ENCODE peak calls at places on chromosome 11, in five cellular contexts. One of them, this sample, is unnamed.

GRCh38 chr11:61058583-61059259 is 43.6 kb upstream of the CD5 start:
- DNase-seq in activated T-cell treated with anti-CD3 and anti-CD28 coated beads for 1 hour: no peak
- DNase-seq in GM13976: no peak
- DNase-seq in HFFc6: no peak
- DNase-seq in NCI-H1105 treated with DMSO at 0.1 percent for 48 hours: no peak
- DNase-seq in this sample: no peak

GRCh38 chr11:128180446-128181089 is 406.8 kb downstream of the ETS1 start:
- DNase-seq in GM13976: no peak
- DNase-seq in activated T-cell treated with anti-CD3 and anti-CD28 coated beads for 1 hour: no peak
- DNase-seq in NCI-H1105 treated with DMSO at 0.1 percent for 48 hours: no peak
- DNase-seq in HFFc6: peak
- DNase-seq in this sample: no peak

GRCh38 chr11:23236846-23237550 is 376.7 kb upstream of the CCDC179 start:
- DNase-seq in NCI-H1105 treated with DMSO at 0.1 percent for 48 hours: no peak
- DNase-seq in GM13976: no peak
- DNase-seq in HFFc6: peak
- DNase-seq in activated T-cell treated with anti-CD3 and anti-CD28 coated beads for 1 hour: no peak
- DNase-seq in this sample: no peak

GRCh38 chr11:65112551-65113360 is 1.1 kb downstream of the TM7SF2 start:
- DNase-seq in NCI-H1105 treated with DMSO at 0.1 percent for 48 hours: peak
- DNase-seq in HFFc6: no peak
- DNase-seq in GM13976: peak
- DNase-seq in activated T-cell treated with anti-CD3 and anti-CD28 coated beads for 1 hour: peak
- DNase-seq in this sample: no peak

GRCh38 chr11:89159974-89160373 is 17.7 kb upstream of the TYR start:
- DNase-seq in HFFc6: no peak
- DNase-seq in activated T-cell treated with anti-CD3 and anti-CD28 coated beads for 1 hour: no peak
- DNase-seq in GM13976: no peak
- DNase-seq in NCI-H1105 treated with DMSO at 0.1 percent for 48 hours: no peak
- DNase-seq in this sample: no peak

GRCh38 chr11:64713031-64713780 is 9.8 kb downstream of the NRXN2 start:
- DNase-seq in activated T-cell treated with anti-CD3 and anti-CD28 coated beads for 1 hour: no peak
- DNase-seq in HFFc6: no peak
- DNase-seq in GM13976: no peak
- DNase-seq in NCI-H1105 treated with DMSO at 0.1 percent for 48 hours: peak
- DNase-seq in this sample: no peak

GRCh38 chr11:128630367-128631230 is 43.2 kb upstream of the ETS1 start:
- DNase-seq in NCI-H1105 treated with DMSO at 0.1 percent for 48 hours: peak
- DNase-seq in activated T-cell treated with anti-CD3 and anti-CD28 coated beads for 1 hour: peak
- DNase-seq in GM13976: peak
- DNase-seq in HFFc6: peak
- DNase-seq in this sample: peak

GRCh38 chr11:106461839-106462545 is 384.5 kb downstream of the AASDHPPT start:
- DNase-seq in GM13976: no peak
- DNase-seq in HFFc6: peak
- DNase-seq in activated T-cell treated with anti-CD3 and anti-CD28 coated beads for 1 hour: no peak
- DNase-seq in NCI-H1105 treated with DMSO at 0.1 percent for 48 hours: no peak
- DNase-seq in this sample: no peak

GRCh38 chr11:72741849-72742521 is 10.2 kb downstream of the ARAP1 start:
- DNase-seq in HFFc6: no peak
- DNase-seq in GM13976: no peak
- DNase-seq in NCI-H1105 treated with DMSO at 0.1 percent for 48 hours: no peak
- DNase-seq in activated T-cell treated with anti-CD3 and anti-CD28 coated beads for 1 hour: no peak
- DNase-seq in this sample: no peak

GRCh38 chr11:125887373-125888324 is at the start of gene HYLS1:
- DNase-seq in HFFc6: peak
- DNase-seq in NCI-H1105 treated with DMSO at 0.1 percent for 48 hours: peak
- DNase-seq in activated T-cell treated with anti-CD3 and anti-CD28 coated beads for 1 hour: peak
- DNase-seq in GM13976: peak
- DNase-seq in this sample: peak

GRCh38 chr11:85590848-85591483 is 36.2 kb downstream of the DLG2 start:
- DNase-seq in HFFc6: peak
- DNase-seq in activated T-cell treated with anti-CD3 and anti-CD28 coated beads for 1 hour: no peak
- DNase-seq in GM13976: no peak
- DNase-seq in NCI-H1105 treated with DMSO at 0.1 percent for 48 hours: peak
- DNase-seq in this sample: no peak

GRCh38 chr11:7512525-7513209 is 1.1 kb upstream of the PPFIBP2 start:
- DNase-seq in GM13976: peak
- DNase-seq in activated T-cell treated with anti-CD3 and anti-CD28 coated beads for 1 hour: no peak
- DNase-seq in HFFc6: no peak
- DNase-seq in NCI-H1105 treated with DMSO at 0.1 percent for 48 hours: no peak
- DNase-seq in this sample: no peak

GRCh38 chr11:94304559-94304958 is at the start of gene IZUMO1R:
- DNase-seq in activated T-cell treated with anti-CD3 and anti-CD28 coated beads for 1 hour: no peak
- DNase-seq in GM13976: no peak
- DNase-seq in NCI-H1105 treated with DMSO at 0.1 percent for 48 hours: no peak
- DNase-seq in HFFc6: no peak
- DNase-seq in this sample: no peak

GRCh38 chr11:75476716-75477613 is 44.0 kb upstream of the KLHL35 start:
- DNase-seq in GM13976: no peak
- DNase-seq in activated T-cell treated with anti-CD3 and anti-CD28 coated beads for 1 hour: no peak
- DNase-seq in NCI-H1105 treated with DMSO at 0.1 percent for 48 hours: peak
- DNase-seq in HFFc6: no peak
- DNase-seq in this sample: no peak

GRCh38 chr11:46133119-46133518 is 11.9 kb upstream of the PHF21A start:
- DNase-seq in GM13976: no peak
- DNase-seq in NCI-H1105 treated with DMSO at 0.1 percent for 48 hours: no peak
- DNase-seq in activated T-cell treated with anti-CD3 and anti-CD28 coated beads for 1 hour: no peak
- DNase-seq in HFFc6: no peak
- DNase-seq in this sample: no peak